ENCODE peak calls at places on chromosomes 4 and X, in eight cellular contexts. B is HCT116, J is A549, X is K562, Q is GM12878, W is endothelial cell of umbilical vein, G is HepG2, K is H1. V is an unnamed sample.

GRCh38 chr4:42512226-42512625 is 114.9 kb downstream of the SHISA3 start:
- DNase-seq in Q (no peak), J (no peak), K (no peak), X (no peak), W (no peak), G (no peak), B (no peak), V (no peak)

GRCh38 chr4:54607067-54607466 is 50.7 kb upstream of the KIT start:
- DNase-seq in Q (no peak), K (no peak), G (no peak), X (no peak), W (no peak), B (no peak), J (no peak), V (no peak)

GRCh38 chrX:131441033-131441432 is 102.8 kb upstream of the OR13H1 start:
- DNase-seq in Q (no peak), B (no peak), J (peak; percentile 10), K (no peak), X (no peak), W (no peak), G (peak; percentile 33), V (no peak)

GRCh38 chrX:107701493-107702121 is 73.3 kb downstream of the PRPS1 start:
- DNase-seq in W (no peak), B (no peak), X (no peak), J (no peak), Q (no peak), G (no peak), K (no peak), V (peak; percentile 77)

GRCh38 chr4:54073481-54073880 is 9.1 kb upstream of the CHIC2 start:
- DNase-seq in J (no peak), K (no peak), Q (no peak), W (no peak), X (no peak), G (no peak), B (no peak), V (peak; percentile 18)

GRCh38 chr4:36360755-36361154 is 79.3 kb downstream of the DTHD1 start:
- DNase-seq in J (no peak), Q (no peak), B (no peak), G (no peak), X (no peak), W (no peak), K (no peak), V (no peak)

GRCh38 chr4:99845708-99846469 is 29.3 kb downstream of the DAPP1 start:
- DNase-seq in K (no peak), B (no peak), Q (no peak), J (no peak), W (no peak), X (no peak), G (no peak), V (no peak)

GRCh38 chr4:10050171-10051120 is 29.1 kb upstream of the SLC2A9 start:
- DNase-seq in X (no peak), G (no peak), Q (no peak), W (no peak), B (no peak), J (no peak), K (no peak), V (no peak)

GRCh38 chrX:149707147-149707901 is 4.5 kb upstream of the MAGEA11 start:
- DNase-seq in K (no peak), B (no peak), G (no peak), X (no peak), J (no peak), Q (no peak), W (no peak), V (no peak)

GRCh38 chrX:18887177-18887820 is 96.6 kb downstream of the PHKA2 start:
- DNase-seq in B (no peak), W (no peak), Q (no peak), G (no peak), K (no peak), X (no peak), J (no peak), V (no peak)

GRCh38 chr4:87120411-87121162 is 99.8 kb downstream of the KLHL8 start:
- DNase-seq in Q (no peak), B (no peak), X (no peak), W (peak; percentile 70), G (peak; percentile 47), K (no peak), J (no peak), V (no peak)

GRCh38 chrX:68710870-68711576 is 63.6 kb downstream of the STARD8 start:
- DNase-seq in G (peak; percentile 40), W (peak; percentile 32), J (peak; percentile 73), X (peak; percentile 55), Q (no peak), B (peak; percentile 32), K (no peak), V (peak; percentile 59)

GRCh38 chrX:153598541-153599191 is at the start of gene CCNQ:
- DNase-seq in W (peak; percentile 26), Q (no peak), B (no peak), X (peak; percentile 25), G (no peak), J (no peak), K (no peak), V (peak; percentile 57)

GRCh38 chr4:156888762-156889161 is 82.8 kb downstream of the PDGFC start:
- DNase-seq in G (no peak), X (no peak), W (no peak), B (no peak), J (no peak), K (no peak), Q (no peak), V (no peak)

GRCh38 chrX:38806875-38807601 is 5.8 kb downstream of the MID1IP1 start:
- DNase-seq in K (no peak), Q (no peak), X (no peak), W (no peak), J (no peak), B (no peak), G (peak; percentile 13), V (peak; percentile 46)

GRCh38 chr4:145132521-145133098 is 34.5 kb downstream of the ABCE1 start:
- DNase-seq in W (peak; percentile 91), G (no peak), X (no peak), J (no peak), K (no peak), B (no peak), Q (peak; percentile 53), V (peak; percentile 32)

GRCh38 chr4:76582817-76583087 is 147.7 kb downstream of the SHROOM3 start:
- DNase-seq in B (no peak), Q (no peak), W (no peak), J (no peak), X (no peak), G (no peak), K (no peak), V (no peak)

GRCh38 chrX:73401591-73402266 is 45.1 kb upstream of the CDX4 start:
- DNase-seq in K (no peak), B (no peak), Q (no peak), X (no peak), W (no peak), J (no peak), G (no peak), V (peak; percentile 0)

GRCh38 chr4:146333187-146333894 is 119.0 kb downstream of the REELD1 start:
- DNase-seq in J (no peak), B (no peak), Q (peak; percentile 59), G (peak; percentile 7), W (no peak), K (no peak), X (no peak), V (peak; percentile 2)

GRCh38 chr4:78512357-78512920 is 39.1 kb upstream of the ANXA3 start:
- DNase-seq in X (no peak), J (no peak), Q (no peak), W (peak; percentile 71), G (peak; percentile 10), K (no peak), B (no peak), V (no peak)

GRCh38 chr4:45693746-45694145 is 430.1 kb downstream of the GABRG1 start:
- DNase-seq in B (no peak), W (no peak), G (peak; percentile 0), X (no peak), J (no peak), K (no peak), Q (no peak), V (no peak)

GRCh38 chrX:106952089-106952488 is 31.9 kb downstream of the CLDN2 start:
- DNase-seq in B (no peak), X (no peak), Q (no peak), W (no peak), J (no peak), G (no peak), K (no peak), V (no peak)

DNA sequence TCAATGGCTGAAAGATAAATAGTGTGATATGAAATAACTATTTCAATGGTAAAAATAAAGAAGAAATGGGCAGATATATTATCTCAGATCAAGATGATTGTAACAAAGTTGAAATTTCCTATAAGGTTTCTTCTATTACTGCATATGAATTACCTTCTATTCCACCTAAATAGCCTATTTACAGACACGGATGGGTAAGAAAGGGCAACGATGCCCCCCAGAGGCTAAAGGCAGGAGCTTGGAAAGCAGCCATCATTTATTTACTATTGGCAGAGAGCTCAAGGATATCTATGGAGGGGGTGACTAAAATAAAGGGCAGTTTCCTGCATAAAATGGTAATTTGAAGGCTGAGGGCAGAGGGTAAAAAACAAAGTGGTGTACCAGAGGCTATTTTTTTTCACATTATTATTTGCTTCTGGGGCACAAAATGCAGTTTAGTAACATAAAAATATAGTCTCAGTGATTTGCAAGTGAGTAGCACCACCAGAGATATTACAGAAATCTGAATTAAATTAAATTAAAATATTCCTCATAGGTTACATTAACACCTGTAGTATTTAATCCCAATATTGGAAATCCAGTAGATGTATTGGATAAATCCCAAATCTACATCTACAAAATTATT is 123.1 kb downstream of the BTC start:
- DNase-seq in J (peak; percentile 29), B (peak; percentile 70), K (peak; percentile 31), X (peak; percentile 61), W (peak; percentile 94), G (peak; percentile 69), Q (no peak), V (peak; percentile 62)
- TF ChIP-seq CTCF in J (peak; percentile 74), B (peak; percentile 81), K (peak; percentile 80), X (peak; percentile 71), W (peak; percentile 54), G (peak; percentile 86), Q (peak; percentile 38), V (peak; percentile 66)

GRCh38 chr4:7769936-7770674 is 169.6 kb downstream of the AFAP1 start:
- DNase-seq in B (no peak), J (peak; percentile 33), W (peak; percentile 14), G (peak; percentile 53), Q (no peak), X (no peak), K (no peak), V (peak; percentile 25)
- TF ChIP-seq MAX in B (no peak), J (no peak), W (no peak), G (peak; percentile 67), Q (no peak), X (no peak), K (no peak), V (no peak)

DNA sequence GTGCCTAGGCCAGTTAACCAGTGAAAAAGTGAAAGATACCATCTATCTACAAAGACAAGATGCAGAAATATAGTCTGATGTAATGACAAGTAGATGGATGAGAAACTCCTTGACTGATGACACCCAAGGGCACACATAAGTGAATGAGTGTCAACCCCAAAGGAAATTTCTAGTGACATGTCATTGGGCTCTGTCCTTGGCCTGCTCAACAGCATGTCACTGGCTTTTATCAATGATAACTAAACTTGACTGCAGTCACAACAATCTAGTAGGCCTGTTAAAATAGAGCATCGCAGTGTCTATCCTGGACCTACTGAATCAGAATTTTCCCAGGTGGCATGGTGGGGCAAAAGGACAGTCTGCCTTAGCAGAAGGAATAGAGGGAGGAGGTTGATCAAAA is 155.8 kb downstream of the TSPAN5 start:
- DNase-seq in Q (no peak), W (no peak), J (no peak), K (no peak), X (no peak), B (no peak), G (no peak), V (no peak)
- TF ChIP-seq POLR2A in Q (no peak), W (no peak), J (no peak), K (no peak), X (no peak), B (no peak), G (no peak), V (no peak)

GRCh38 chr4:24799544-24800272 is 4.3 kb downstream of the SOD3 start:
- DNase-seq in G (no peak), W (no peak), X (no peak), Q (no peak), B (no peak), K (no peak), J (no peak), V (no peak)
- TF ChIP-seq CTCF in G (no peak), W (no peak), X (no peak), Q (no peak), B (no peak), K (no peak), J (no peak), V (no peak)